ENCODE peak calls at places on chromosomes 2 and 18, in nine cellular contexts. D is cardiac fibroblast, W is pancreas, I is WTC11, R is thoracic aorta, B is transverse colon, E is upper lobe of right lung, A is NB4, Z is Peyer's patch. C is an unnamed sample.

GRCh38 chr2:118667964-118668363 is 179.5 kb downstream of the EN1 start:
- DNase-seq in D (peak), W (no peak), I (no peak), R (no peak), B (no peak), E (no peak), A (no peak), Z (no peak), C (no peak)

GRCh38 chr2:76310894-76311293 is 600.2 kb upstream of the GCFC2 start:
- DNase-seq in D (no peak), W (no peak), I (no peak), R (no peak), B (no peak), E (no peak), A (no peak), Z (no peak), C (no peak)

GRCh38 chr2:5921081-5921642 is 229.0 kb downstream of the SOX11 start:
- DNase-seq in D (no peak), W (no peak), I (no peak), R (no peak), B (no peak), E (no peak), A (no peak), Z (no peak), C (no peak)

GRCh38 chr2:177245010-177245422 is 19.5 kb downstream of the NFE2L2 start:
- DNase-seq in D (peak), W (no peak), I (no peak), R (no peak), B (no peak), E (no peak), A (peak), Z (no peak), C (peak)

GRCh38 chr2:205580591-205580990 is 101.7 kb upstream of the NRP2 start:
- DNase-seq in D (peak), W (no peak), I (no peak), R (no peak), B (no peak), E (no peak), A (no peak), Z (no peak), C (no peak)

GRCh38 chr2:127593228-127594115 is 52.5 kb upstream of the GPR17 start:
- DNase-seq in D (no peak), W (no peak), I (no peak), R (no peak), B (peak), E (no peak), A (no peak), Z (no peak), C (no peak)

GRCh38 chr2:156590313-156590712 is 154.1 kb downstream of the GPD2 start:
- DNase-seq in D (no peak), W (no peak), I (no peak), R (no peak), B (no peak), E (no peak), A (no peak), Z (no peak), C (no peak)

GRCh38 chr2:194087569-194087968 is 1569.5 kb upstream of the SLC39A10 start:
- DNase-seq in D (peak), W (no peak), I (no peak), R (no peak), B (no peak), E (no peak), A (no peak), Z (no peak), C (no peak)

GRCh38 chr2:191521608-191522208 is 156.2 kb upstream of the NABP1 start:
- DNase-seq in D (peak), W (no peak), I (no peak), R (no peak), B (no peak), E (no peak), A (peak), Z (no peak), C (no peak)

GRCh38 chr2:72750977-72751639 is 74.7 kb downstream of the EXOC6B start:
- DNase-seq in D (no peak), W (no peak), I (no peak), R (no peak), B (no peak), E (no peak), A (no peak), Z (no peak), C (no peak)

GRCh38 chr18:63438181-63438580 is 15.9 kb upstream of the VPS4B start:
- DNase-seq in D (no peak), W (no peak), I (no peak), R (no peak), B (no peak), E (no peak), A (no peak), Z (no peak), C (no peak)

GRCh38 chr2:10322481-10322880 is 19.8 kb downstream of the HPCAL1 start:
- DNase-seq in D (no peak), W (no peak), I (no peak), R (no peak), B (no peak), E (no peak), A (no peak), Z (no peak), C (no peak)

GRCh38 chr2:236052926-236053846 is 115.0 kb downstream of the GBX2 start:
- DNase-seq in D (no peak), W (no peak), I (peak), R (no peak), B (no peak), E (no peak), A (no peak), Z (no peak), C (no peak)

GRCh38 chr2:196987654-196988364 is 61.3 kb upstream of the PGAP1 start:
- DNase-seq in D (peak), W (no peak), I (no peak), R (peak), B (no peak), E (no peak), A (peak), Z (no peak), C (peak)

GRCh38 chr2:205681836-205682238 is 464 bp upstream of the NRP2 start:
- DNase-seq in D (no peak), W (no peak), I (no peak), R (no peak), B (no peak), E (peak), A (no peak), Z (no peak), C (no peak)

GRCh38 chr18:74468547-74469014 is 11.5 kb upstream of the DIPK1C start:
- DNase-seq in D (peak), W (no peak), I (no peak), R (no peak), B (no peak), E (no peak), A (no peak), Z (no peak), C (peak)

GRCh38 chr2:11342561-11343343 is 1.7 kb downstream of the ROCK2 start:
- DNase-seq in D (peak), W (no peak), I (no peak), R (no peak), B (peak), E (no peak), A (peak), Z (no peak), C (peak)

GRCh38 chr2:6942848-6943247 is 25.6 kb downstream of the RNF144A start:
- DNase-seq in D (no peak), W (no peak), I (no peak), R (no peak), B (no peak), E (no peak), A (no peak), Z (no peak), C (no peak)

GRCh38 chr18:75109001-75109400 is 99.9 kb downstream of the PTGR3 start:
- DNase-seq in D (no peak), W (no peak), I (no peak), R (no peak), B (no peak), E (no peak), A (no peak), Z (no peak), C (no peak)

GRCh38 chr2:67389286-67389685 is 7.8 kb upstream of the ETAA1 start:
- DNase-seq in D (peak), W (no peak), I (no peak), R (no peak), B (no peak), E (no peak), A (no peak), Z (no peak), C (no peak)

GRCh38 chr18:57833441-57834101 is 30.5 kb upstream of the ATP8B1 start:
- DNase-seq in D (peak), W (no peak), I (no peak), R (no peak), B (no peak), E (no peak), A (no peak), Z (no peak), C (peak)

GRCh38 chr2:110678457-110679336 is 834 bp upstream of the BUB1 start:
- DNase-seq in D (peak), W (no peak), I (no peak), R (no peak), B (peak), E (peak), A (peak), Z (peak), C (peak)

GRCh38 chr18:7566587-7567486 is at the start of gene PTPRM:
- DNase-seq in D (peak), W (peak), I (peak), R (peak), B (peak), E (peak), A (peak), Z (peak), C (peak)

GRCh38 chr18:7566244-7566586 is 901 bp upstream of the PTPRM start:
- DNase-seq in D (no peak), W (no peak), I (no peak), R (no peak), B (no peak), E (no peak), A (no peak), Z (no peak), C (no peak)

GRCh38 chr18:7565677-7566076 is 1.4 kb upstream of the PTPRM start:
- DNase-seq in D (no peak), W (no peak), I (no peak), R (no peak), B (no peak), E (no peak), A (no peak), Z (no peak), C (no peak)

GRCh38 chr18:7567487-7568425 is 640 bp downstream of the PTPRM start:
- DNase-seq in D (peak), W (peak), I (peak), R (no peak), B (peak), E (peak), A (no peak), Z (no peak), C (peak)

DNA sequence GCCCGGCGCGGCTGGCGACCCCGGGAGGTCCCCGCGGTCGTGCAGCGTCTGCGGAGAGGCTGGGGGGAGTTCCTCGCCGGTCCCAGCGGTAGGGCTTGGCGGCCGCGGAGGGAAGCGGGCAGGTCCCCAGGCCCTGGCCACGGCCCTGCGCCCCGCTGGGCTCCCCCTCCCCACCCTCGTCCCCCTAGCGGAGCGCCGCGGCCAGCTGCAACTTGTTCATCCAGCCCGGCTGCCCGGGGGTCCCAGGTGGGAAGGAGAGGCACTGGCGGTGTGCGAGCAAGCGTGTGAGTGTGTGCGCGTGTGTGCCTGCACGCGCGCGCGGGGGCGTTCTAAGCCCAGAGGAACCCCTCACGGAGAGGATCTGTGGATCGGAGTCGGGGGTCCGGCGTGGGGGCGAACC is 1.3 kb downstream of the PTPRM start:
- DNase-seq in D (peak), W (peak), I (peak), R (no peak), B (peak), E (peak), A (no peak), Z (no peak), C (peak)
- TF ChIP-seq CTCF in D (peak), W (no peak), I (no peak), R (peak), B (no peak), E (peak), A (no peak), Z (peak), C (peak)

GRCh38 chr2:55113976-55114564 is 63.8 kb upstream of the RTN4 start:
- DNase-seq in D (no peak), W (no peak), I (no peak), R (no peak), B (no peak), E (no peak), A (peak), Z (no peak), C (no peak)

GRCh38 chr2:55111230-55111569 is 60.9 kb upstream of the RTN4 start:
- DNase-seq in D (no peak), W (no peak), I (no peak), R (no peak), B (no peak), E (no peak), A (no peak), Z (no peak), C (no peak)

GRCh38 chr2:55114597-55114996 is 64.3 kb upstream of the RTN4 start:
- DNase-seq in D (no peak), W (no peak), I (no peak), R (no peak), B (no peak), E (no peak), A (no peak), Z (no peak), C (no peak)

GRCh38 chr2:55111570-55112228 is 61.4 kb upstream of the RTN4 start:
- DNase-seq in D (peak), W (no peak), I (no peak), R (peak), B (peak), E (peak), A (peak), Z (no peak), C (no peak)

DNA sequence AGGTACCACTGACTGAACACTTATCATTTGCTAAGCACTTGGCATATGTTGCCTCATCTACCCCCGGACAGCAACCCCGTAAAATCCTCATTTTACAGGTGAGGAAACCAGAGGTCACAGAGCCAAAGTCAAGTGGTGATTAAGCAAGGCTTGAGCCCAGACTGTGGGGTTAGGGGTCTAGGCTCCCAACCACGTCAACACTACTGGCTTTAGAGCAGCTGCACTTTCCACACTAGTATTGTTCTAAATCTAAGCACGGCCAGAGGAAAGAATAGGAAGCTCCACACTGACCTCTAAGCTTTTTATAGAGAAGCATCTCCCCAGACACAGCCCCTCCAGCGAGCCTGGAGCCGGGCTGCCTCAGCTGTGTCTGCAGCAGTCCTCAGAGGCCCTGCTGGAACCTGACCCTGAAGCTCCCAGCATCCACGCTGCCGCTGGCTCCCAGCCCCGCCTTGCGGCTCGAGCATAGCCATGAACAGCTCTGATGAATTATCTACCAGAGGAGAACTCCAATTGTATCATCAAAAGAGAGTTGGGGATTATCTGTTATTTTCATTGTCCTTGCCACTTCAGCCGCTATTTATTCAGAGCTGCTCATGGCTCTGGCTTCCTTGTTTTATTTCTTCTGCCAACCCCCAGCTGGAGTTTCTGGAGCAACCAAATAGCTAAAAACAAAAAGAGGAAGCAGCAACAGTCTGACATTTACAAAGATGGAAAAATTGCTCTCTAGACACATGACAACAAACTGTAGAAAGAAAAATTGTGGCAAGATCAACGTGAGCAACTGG is 62.2 kb upstream of the RTN4 start:
- DNase-seq in D (peak), W (peak), I (no peak), R (no peak), B (peak), E (peak), A (peak), Z (no peak), C (no peak)
- TF ChIP-seq CTCF in D (peak), W (no peak), I (no peak), R (no peak), B (no peak), E (peak), A (no peak), Z (no peak), C (no peak)

DNA sequence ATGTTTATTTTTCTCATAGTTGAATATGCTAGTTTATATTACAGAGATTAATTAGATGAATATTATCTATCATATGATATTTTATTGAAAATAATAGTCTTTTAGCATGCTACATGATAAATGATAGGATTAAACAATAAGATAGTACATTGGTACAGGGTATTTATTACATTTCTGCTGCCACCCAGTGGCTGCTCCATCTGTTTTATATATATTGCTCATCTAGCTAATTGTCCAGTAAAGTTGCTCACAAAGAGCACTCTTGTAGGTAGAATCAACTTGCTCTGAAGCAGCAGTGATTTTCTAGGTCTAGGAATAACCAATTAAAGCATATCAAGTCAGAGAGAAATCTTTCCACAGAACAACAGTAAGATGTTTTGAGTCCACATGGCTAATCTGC is 183.3 kb downstream of the ASXL3 start:
- DNase-seq in D (peak), W (no peak), I (no peak), R (no peak), B (no peak), E (no peak), A (peak), Z (no peak), C (peak)
- TF ChIP-seq CTCF in D (peak), W (peak), I (no peak), R (peak), B (no peak), E (peak), A (no peak), Z (peak), C (no peak)

GRCh38 chr18:35512761-35513160 is 15.0 kb upstream of the INO80C start:
- DNase-seq in D (no peak), W (no peak), I (no peak), R (no peak), B (no peak), E (no peak), A (no peak), Z (no peak), C (no peak)

GRCh38 chr18:35511428-35511827 is 13.7 kb upstream of the INO80C start:
- DNase-seq in D (no peak), W (no peak), I (no peak), R (no peak), B (no peak), E (no peak), A (no peak), Z (no peak), C (no peak)

GRCh38 chr18:35513181-35513932 is 15.6 kb upstream of the INO80C start:
- DNase-seq in D (peak), W (peak), I (peak), R (no peak), B (peak), E (peak), A (no peak), Z (no peak), C (peak)

GRCh38 chr18:35510071-35511010 is 12.6 kb upstream of the INO80C start:
- DNase-seq in D (no peak), W (no peak), I (no peak), R (no peak), B (no peak), E (no peak), A (no peak), Z (no peak), C (no peak)

DNA sequence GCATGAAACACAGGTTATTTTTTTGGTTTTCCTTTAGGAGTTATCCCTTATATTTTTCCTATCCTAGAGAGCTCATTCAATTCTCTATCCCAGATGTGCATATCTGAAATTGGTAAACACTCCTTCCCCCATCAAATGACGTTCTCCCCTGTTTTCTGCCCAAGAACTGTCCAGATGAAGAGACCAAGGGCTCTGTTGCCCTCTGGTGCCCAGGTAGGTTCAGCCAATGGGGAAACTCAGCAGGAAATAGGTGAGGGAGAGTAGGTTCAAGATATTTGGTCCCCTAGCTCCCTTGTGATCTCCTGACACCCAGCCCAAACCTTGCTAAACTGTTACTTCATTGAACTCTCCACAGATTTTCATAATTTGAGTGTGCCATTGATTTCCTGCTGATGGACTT is 14.1 kb upstream of the INO80C start:
- DNase-seq in D (no peak), W (no peak), I (no peak), R (no peak), B (no peak), E (no peak), A (no peak), Z (no peak), C (no peak)
- TF ChIP-seq CTCF in D (no peak), W (no peak), I (no peak), R (no peak), B (no peak), E (no peak), A (no peak), Z (peak), C (no peak)

GRCh38 chr2:147373800-147374409 is 470.9 kb upstream of the ACVR2A start:
- DNase-seq in D (no peak), W (no peak), I (no peak), R (no peak), B (no peak), E (no peak), A (no peak), Z (no peak), C (no peak)
- TF ChIP-seq CTCF in D (no peak), W (no peak), I (no peak), R (no peak), B (no peak), E (no peak), A (no peak), Z (no peak), C (no peak)

DNA sequence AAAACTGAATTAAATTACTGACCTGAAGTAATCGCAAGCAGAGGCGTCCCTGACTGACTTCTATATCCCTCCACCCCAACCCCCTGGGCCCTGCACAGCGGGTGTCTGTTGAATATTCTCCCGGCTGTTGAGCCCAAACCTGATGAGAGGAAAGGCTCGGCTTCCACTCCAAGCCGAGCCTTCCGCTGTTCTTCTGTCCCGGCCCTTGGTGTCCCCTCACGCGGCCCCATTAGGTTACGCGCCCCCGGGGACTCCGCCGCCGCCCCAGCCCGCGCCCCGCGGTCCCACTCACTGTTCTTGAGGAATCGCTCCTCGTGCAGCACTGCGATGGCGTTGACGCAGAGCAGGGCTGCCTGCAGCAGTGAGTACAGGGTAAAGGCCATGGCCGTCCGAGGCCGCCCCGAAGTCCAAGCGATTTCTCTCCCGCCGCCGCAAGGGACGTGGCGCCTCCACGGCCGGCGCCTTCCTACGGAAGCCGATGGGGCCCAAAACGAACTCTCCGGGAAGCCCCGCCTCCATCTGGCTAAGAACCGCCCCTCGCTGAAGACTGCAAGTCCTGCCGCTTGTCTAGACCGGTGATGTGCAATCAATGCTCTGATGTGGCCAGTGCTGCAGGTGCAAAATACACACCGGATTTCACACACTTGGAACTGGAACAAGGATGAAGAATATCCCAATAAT is at the start of gene IER3IP1:
- DNase-seq in D (peak), W (peak), I (peak), R (peak), B (peak), E (peak), A (peak), Z (peak), C (peak)
- TF ChIP-seq CTCF in D (peak), W (no peak), I (no peak), R (no peak), B (no peak), E (peak), A (no peak), Z (no peak), C (no peak)

C was measured in Calu3.